ENCODE peak calls at places on chromosomes 1 and 21, in seven cellular contexts. H is GM10248; Y is activated CD8-positive, alpha-beta memory T cell treated with anti-CD3 and anti-CD28 coated beads, Interleukin-2, amount 50 U/mL, for 4 hours; C is RCC 7860; B is activated CD4-positive, CD25-positive, alpha-beta regulatory T cell; F is ELR; W is heart left ventricle. J is an unnamed sample.

GRCh38 chr1:234956821-234957329 is 171.8 kb downstream of the TOMM20 start:
- DNase-seq in F (no peak), H (no peak), C (peak; percentile 46), W (no peak), Y (no peak), B (no peak), J (peak; percentile 49)

GRCh38 chr1:114100148-114100547 is 53.5 kb downstream of the SYT6 start:
- DNase-seq in Y (no peak), F (no peak), B (no peak), W (no peak), C (no peak), H (no peak), J (no peak)

GRCh38 chr1:59136541-59137335 is 160.2 kb upstream of the FGGY start:
- DNase-seq in F (peak; percentile 56), C (peak; percentile 37), Y (no peak), W (no peak), H (no peak), B (no peak), J (no peak)

GRCh38 chr1:221829327-221830011 is 87.6 kb upstream of the DUSP10 start:
- DNase-seq in H (no peak), B (peak; percentile 8), Y (peak; percentile 33), F (peak; percentile 98), W (no peak), C (peak; percentile 96), J (peak; percentile 92)

GRCh38 chr21:31752352-31752751 is 20.4 kb upstream of the SCAF4 start:
- DNase-seq in B (no peak), W (no peak), Y (no peak), C (no peak), H (no peak), F (peak; percentile 50), J (no peak)

GRCh38 chr1:67162954-67163353 is 3.3 kb upstream of the IL23R start:
- DNase-seq in F (peak; percentile 86), C (peak; percentile 70), Y (no peak), H (peak; percentile 15), B (no peak), W (no peak), J (no peak)

GRCh38 chr1:8409107-8409506 is 91.2 kb downstream of the SLC45A1 start:
- DNase-seq in Y (no peak), H (no peak), F (peak; percentile 38), C (peak; percentile 54), W (no peak), B (no peak), J (peak; percentile 80)

GRCh38 chr1:211783897-211784296 is 46.7 kb downstream of the LPGAT1 start:
- DNase-seq in B (no peak), Y (no peak), H (no peak), C (no peak), W (no peak), F (no peak), J (no peak)

J was measured in osteoblast.